ENCODE peak calls at places on chromosomes 4 and X, in five cellular contexts. U is NB4; P is stimulated activated CD4-positive, alpha-beta T cell treated with anti-CD3 and anti-CD28 coated beads, TNF-alpha, amount 100 ng/mL, for 48 hours; N is T-cell; I is activated T-helper 1 cell treated with Interleukin-2 at 50 U/mL for 16 hours. E is an unnamed sample.

GRCh38 chr4:17448689-17449088 is 63.2 kb downstream of the QDPR start:
- DNase-seq in U (peak), P (no peak), N (no peak), I (no peak), E (no peak)

GRCh38 chr4:38308728-38309315 is 348.6 kb downstream of the PTTG2 start:
- DNase-seq in U (no peak), P (no peak), N (no peak), I (no peak), E (no peak)

GRCh38 chr4:165621983-165622382 is 243.2 kb downstream of the CPE start:
- DNase-seq in U (no peak), P (no peak), N (no peak), I (no peak), E (no peak)

GRCh38 chr4:90281956-90282355 is 154.8 kb downstream of the CCSER1 start:
- DNase-seq in U (no peak), P (no peak), N (no peak), I (no peak), E (no peak)

GRCh38 chr4:174284181-174284886 is 623 bp downstream of the CEP44 start:
- DNase-seq in U (peak), P (no peak), N (no peak), I (no peak), E (no peak)

GRCh38 chr4:168908859-168909390 is 101.1 kb downstream of the CBR4 start:
- DNase-seq in U (no peak), P (no peak), N (no peak), I (no peak), E (no peak)

GRCh38 chrX:78092296-78092695 is 11.8 kb upstream of the PGK1 start:
- DNase-seq in U (no peak), P (no peak), N (no peak), I (no peak), E (no peak)

GRCh38 chrX:25754399-25754798 is 383.7 kb upstream of the MAGEB18 start:
- DNase-seq in U (no peak), P (no peak), N (no peak), I (no peak), E (no peak)

GRCh38 chrX:25083661-25084060 is 67.9 kb upstream of the ARX start:
- DNase-seq in U (no peak), P (no peak), N (no peak), I (no peak), E (no peak)

GRCh38 chrX:57573754-57574153 is 18.1 kb upstream of the ZXDB start:
- DNase-seq in U (peak), P (no peak), N (no peak), I (no peak), E (no peak)

GRCh38 chr4:80798082-80798481 is 232.4 kb upstream of the BMP3 start:
- DNase-seq in U (no peak), P (no peak), N (no peak), I (no peak), E (no peak)

GRCh38 chr4:82201303-82201702 is 172.5 kb downstream of the HNRNPD start:
- DNase-seq in U (no peak), P (no peak), N (no peak), I (no peak), E (no peak)

E was measured in GM18507.